ENCODE peak calls at places on chromosome 17, in ten cellular contexts. T, X, B, Y, N, R, V, C, H and M are unnamed samples.

GRCh38 chr17:77315010-77315409 is 174.2 kb downstream of the SEC14L1 start:
- DNase-seq in T (no peak), X (no peak), B (no peak), Y (no peak), N (no peak), R (peak), V (no peak), C (no peak), H (no peak), M (no peak)

GRCh38 chr17:81898885-81899284 is 3.2 kb upstream of the NPB start:
- DNase-seq in T (no peak), X (no peak), B (no peak), Y (no peak), N (no peak), R (no peak), V (no peak), C (no peak), H (no peak), M (no peak)

GRCh38 chr17:59416184-59416583 is 84.7 kb downstream of the YPEL2 start:
- DNase-seq in T (no peak), X (no peak), B (no peak), Y (no peak), N (no peak), R (no peak), V (no peak), C (no peak), H (no peak), M (no peak)

GRCh38 chr17:35645923-35646322 is 58.8 kb downstream of the AP2B1 start:
- DNase-seq in T (no peak), X (no peak), B (no peak), Y (no peak), N (no peak), R (no peak), V (no peak), C (no peak), H (no peak), M (peak)

GRCh38 chr17:60386475-60387058 is 5.4 kb downstream of the USP32 start:
- DNase-seq in T (no peak), X (no peak), B (no peak), Y (no peak), N (no peak), R (no peak), V (no peak), C (no peak), H (no peak), M (peak)

GRCh38 chr17:77279448-77280303 is 138.9 kb downstream of the SEC14L1 start:
- DNase-seq in T (no peak), X (peak), B (no peak), Y (no peak), N (peak), R (no peak), V (no peak), C (no peak), H (peak), M (peak)

GRCh38 chr17:19501219-19501618 is 32.4 kb upstream of the SLC47A1 start:
- DNase-seq in T (no peak), X (no peak), B (no peak), Y (no peak), N (no peak), R (peak), V (no peak), C (no peak), H (no peak), M (no peak)

GRCh38 chr17:56009795-56010715 is 143.2 kb upstream of the ANKFN1 start:
- DNase-seq in T (peak), X (no peak), B (no peak), Y (no peak), N (no peak), R (no peak), V (no peak), C (no peak), H (no peak), M (no peak)

GRCh38 chr17:48724241-48725004 is 1.4 kb downstream of the PRAC2 start:
- DNase-seq in T (peak), X (peak), B (peak), Y (no peak), N (peak), R (peak), V (peak), C (peak), H (peak), M (peak)

GRCh38 chr17:76002100-76002499 is 1.4 kb downstream of the CDK3 start:
- DNase-seq in T (no peak), X (no peak), B (no peak), Y (no peak), N (no peak), R (no peak), V (no peak), C (no peak), H (no peak), M (no peak)

GRCh38 chr17:49889500-49889899 is 41.6 kb upstream of the TAC4 start:
- DNase-seq in T (no peak), X (no peak), B (no peak), Y (no peak), N (no peak), R (no peak), V (no peak), C (no peak), H (no peak), M (no peak)

GRCh38 chr17:57899391-57899790 is 49.5 kb upstream of the MRPS23 start:
- DNase-seq in T (peak), X (peak), B (no peak), Y (no peak), N (no peak), R (no peak), V (no peak), C (no peak), H (no peak), M (peak)

GRCh38 chr17:8745586-8746500 is 1.2 kb upstream of the CCDC42 start:
- DNase-seq in T (peak), X (peak), B (peak), Y (no peak), N (peak), R (peak), V (peak), C (no peak), H (peak), M (peak)

GRCh38 chr17:77145635-77146632 is 5.2 kb downstream of the SEC14L1 start:
- DNase-seq in T (peak), X (peak), B (peak), Y (no peak), N (peak), R (peak), V (no peak), C (no peak), H (peak), M (peak)

GRCh38 chr17:43755389-43755875 is 3.2 kb downstream of the SOST start:
- DNase-seq in T (no peak), X (peak), B (no peak), Y (no peak), N (peak), R (peak), V (no peak), C (no peak), H (no peak), M (no peak)

GRCh38 chr17:21361020-21361809 is 14.9 kb upstream of the KCNJ12 start:
- DNase-seq in T (no peak), X (no peak), B (no peak), Y (no peak), N (no peak), R (no peak), V (no peak), C (no peak), H (no peak), M (no peak)

GRCh38 chr17:49486012-49486641 is 9.0 kb upstream of the NGFR start:
- DNase-seq in T (peak), X (no peak), B (no peak), Y (no peak), N (no peak), R (no peak), V (no peak), C (no peak), H (no peak), M (no peak)

DNA sequence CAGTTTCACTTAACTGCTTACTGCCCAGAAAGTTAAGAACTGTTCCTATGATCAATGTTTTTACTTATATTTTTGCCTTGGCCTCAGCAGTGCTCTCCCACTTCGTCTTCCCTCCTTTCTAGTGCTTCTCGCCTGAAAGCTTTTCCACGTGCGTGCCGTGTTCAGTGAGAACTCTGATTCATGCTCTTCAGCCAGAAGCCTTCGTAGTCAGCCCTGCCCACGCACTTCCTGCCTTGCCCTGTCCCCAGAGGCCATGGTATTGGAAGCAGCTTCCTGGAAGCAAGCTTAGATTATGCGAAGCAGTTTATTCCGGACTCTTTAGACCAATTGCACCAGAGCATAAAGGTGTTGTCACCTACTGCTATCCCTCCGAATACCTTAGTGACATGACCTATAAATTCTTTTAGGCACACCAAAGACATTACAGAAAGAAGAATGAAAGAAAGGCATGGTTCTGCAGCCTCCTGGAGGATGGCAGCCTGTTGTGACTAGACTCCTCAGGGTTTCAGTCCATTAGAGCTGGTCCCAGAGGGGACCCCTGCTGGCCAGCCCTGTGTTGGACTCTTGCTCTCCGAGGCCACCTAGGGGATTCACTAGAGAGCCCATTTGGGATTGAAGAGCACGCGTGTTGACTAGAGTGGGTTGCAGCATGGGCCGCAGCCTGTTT is 105.2 kb downstream of the RPTOR start:
- DNase-seq in T (peak), X (peak), B (no peak), Y (peak), N (peak), R (no peak), V (peak), C (peak), H (no peak), M (peak)
- TF ChIP-seq CTCF in T (no peak), X (peak), B (peak), Y (peak), N (peak), R (no peak), V (peak), C (peak), H (no peak), M (peak)

DNA sequence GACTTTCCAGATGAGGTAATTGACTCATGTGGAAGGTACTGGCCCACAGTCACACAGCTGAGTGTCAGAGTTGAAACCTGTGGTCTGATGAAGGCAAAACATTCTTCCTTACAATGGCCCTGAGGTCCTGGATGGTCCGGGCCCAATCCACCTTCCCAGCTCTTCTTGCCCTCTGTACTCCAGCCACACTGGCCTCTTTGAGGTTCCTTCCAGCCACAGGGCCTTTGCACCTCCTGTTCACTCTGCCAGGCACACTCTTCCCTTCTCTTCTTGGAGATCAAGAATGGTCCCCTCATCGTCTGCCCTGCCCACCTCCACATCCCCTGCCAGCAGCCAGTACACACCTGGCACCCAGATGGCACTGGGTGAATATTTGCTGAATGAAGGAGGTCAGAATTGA is 6.5 kb upstream of the PEMT start:
- DNase-seq in T (no peak), X (no peak), B (no peak), Y (no peak), N (no peak), R (no peak), V (no peak), C (no peak), H (no peak), M (no peak)
- H3K4me3 ChIP-seq in T (no peak), X (no peak), B (no peak), Y (no peak), N (no peak), R (no peak), V (no peak), C (no peak), H (no peak), M (no peak)

GRCh38 chr17:7503521-7503920 is 19.4 kb downstream of the POLR2A start:
- DNase-seq in T (no peak), X (no peak), B (no peak), Y (no peak), N (no peak), R (peak), V (no peak), C (no peak), H (no peak), M (no peak)

GRCh38 chr17:7501729-7502128 is 17.6 kb downstream of the POLR2A start:
- DNase-seq in T (no peak), X (no peak), B (no peak), Y (no peak), N (no peak), R (peak), V (no peak), C (no peak), H (no peak), M (no peak)

GRCh38 chr17:7502171-7502847 is 18.1 kb downstream of the POLR2A start:
- DNase-seq in T (no peak), X (no peak), B (no peak), Y (no peak), N (no peak), R (peak), V (no peak), C (no peak), H (no peak), M (no peak)

GRCh38 chr17:7499161-7499560 is 15.0 kb downstream of the POLR2A start:
- DNase-seq in T (no peak), X (no peak), B (no peak), Y (no peak), N (no peak), R (no peak), V (no peak), C (no peak), H (no peak), M (no peak)

GRCh38 chr17:7502987-7503386 is 18.8 kb downstream of the POLR2A start:
- DNase-seq in T (no peak), X (no peak), B (no peak), Y (no peak), N (no peak), R (peak), V (no peak), C (no peak), H (no peak), M (no peak)
- TF ChIP-seq CTCF in T (no peak), X (peak), B (peak), Y (peak), N (peak), R (no peak), V (peak), C (peak), H (no peak), M (no peak)

GRCh38 chr17:51630101-51630671 is 369.8 kb downstream of the UTP18 start:
- DNase-seq in T (peak), X (no peak), B (peak), Y (no peak), N (no peak), R (no peak), V (no peak), C (no peak), H (no peak), M (no peak)

GRCh38 chr17:51627776-51628175 is 367.4 kb downstream of the UTP18 start:
- DNase-seq in T (no peak), X (no peak), B (no peak), Y (no peak), N (no peak), R (no peak), V (no peak), C (no peak), H (no peak), M (no peak)

DNA sequence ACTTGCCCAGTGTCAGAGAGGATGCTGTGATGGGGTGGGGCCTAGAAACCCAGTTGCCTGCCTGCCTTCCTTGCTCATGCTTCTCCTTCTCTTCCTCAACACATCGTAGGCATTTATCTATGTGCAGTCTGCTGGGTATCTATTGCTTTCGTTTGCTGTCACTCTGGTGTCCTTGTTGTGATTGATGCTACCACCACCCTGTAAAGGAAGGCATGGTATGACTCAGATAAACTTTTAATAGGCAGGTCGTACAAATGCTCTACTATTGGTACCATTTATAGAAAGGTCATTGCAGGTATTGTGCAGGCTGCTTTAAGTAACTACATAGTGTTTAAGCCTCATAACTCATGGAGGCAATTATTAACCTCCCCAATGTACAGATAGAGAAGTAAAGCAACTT is 368.9 kb downstream of the UTP18 start:
- DNase-seq in T (no peak), X (no peak), B (no peak), Y (no peak), N (no peak), R (no peak), V (no peak), C (no peak), H (no peak), M (no peak)
- H3K4me3 ChIP-seq in T (no peak), X (no peak), B (no peak), Y (no peak), N (no peak), R (no peak), V (no peak), C (no peak), H (no peak), M (no peak)

GRCh38 chr17:30565073-30565935 is 88.1 kb downstream of the GOSR1 start:
- DNase-seq in T (no peak), X (no peak), B (no peak), Y (no peak), N (peak), R (no peak), V (no peak), C (no peak), H (no peak), M (no peak)
- TF ChIP-seq CTCF in T (no peak), X (no peak), B (no peak), Y (peak), N (peak), R (no peak), V (no peak), C (no peak), H (no peak), M (no peak)

GRCh38 chr17:42288985-42289862 is 926 bp downstream of the STAT5A start:
- DNase-seq in T (peak), X (no peak), B (no peak), Y (no peak), N (no peak), R (peak), V (no peak), C (no peak), H (peak), M (no peak)

GRCh38 chr17:42290577-42290976 is 2.3 kb downstream of the STAT5A start:
- DNase-seq in T (peak), X (no peak), B (no peak), Y (no peak), N (no peak), R (peak), V (no peak), C (no peak), H (no peak), M (no peak)

GRCh38 chr17:42291136-42291535 is 2.8 kb downstream of the STAT5A start:
- DNase-seq in T (peak), X (no peak), B (no peak), Y (no peak), N (no peak), R (peak), V (no peak), C (no peak), H (no peak), M (no peak)

GRCh38 chr17:42288078-42288984 is at the start of gene STAT5A:
- DNase-seq in T (peak), X (peak), B (peak), Y (no peak), N (peak), R (peak), V (peak), C (peak), H (peak), M (peak)

DNA sequence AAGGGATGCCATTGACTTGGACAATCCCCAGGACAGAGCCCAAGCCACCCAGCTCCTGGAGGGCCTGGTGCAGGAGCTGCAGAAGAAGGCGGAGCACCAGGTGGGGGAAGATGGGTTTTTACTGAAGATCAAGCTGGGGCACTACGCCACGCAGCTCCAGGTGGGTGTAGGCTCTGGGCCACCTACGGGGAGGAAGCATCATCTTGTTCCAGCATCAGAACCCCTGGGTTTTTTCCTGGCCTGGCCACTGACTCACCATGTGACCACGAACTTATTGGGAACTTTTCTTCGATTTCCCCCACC is 1.5 kb downstream of the STAT5A start:
- DNase-seq in T (peak), X (no peak), B (no peak), Y (no peak), N (no peak), R (peak), V (no peak), C (no peak), H (no peak), M (no peak)
- H3K4me3 ChIP-seq in T (peak), X (no peak), B (no peak), Y (no peak), N (no peak), R (no peak), V (no peak), C (no peak), H (peak), M (no peak)

GRCh38 chr17:28810437-28810836 is 32.2 kb downstream of the FAM222B start:
- DNase-seq in T (no peak), X (no peak), B (no peak), Y (no peak), N (no peak), R (no peak), V (no peak), C (no peak), H (no peak), M (no peak)

GRCh38 chr17:28812980-28813377 is 29.6 kb downstream of the FAM222B start:
- DNase-seq in T (no peak), X (no peak), B (no peak), Y (peak), N (peak), R (no peak), V (no peak), C (no peak), H (no peak), M (peak)

GRCh38 chr17:28812136-28812979 is 30.2 kb downstream of the FAM222B start:
- DNase-seq in T (peak), X (peak), B (peak), Y (peak), N (peak), R (peak), V (peak), C (peak), H (peak), M (peak)

GRCh38 chr17:28807925-28808641 is 34.5 kb downstream of the FAM222B start:
- DNase-seq in T (peak), X (peak), B (peak), Y (peak), N (peak), R (no peak), V (peak), C (no peak), H (no peak), M (peak)

DNA sequence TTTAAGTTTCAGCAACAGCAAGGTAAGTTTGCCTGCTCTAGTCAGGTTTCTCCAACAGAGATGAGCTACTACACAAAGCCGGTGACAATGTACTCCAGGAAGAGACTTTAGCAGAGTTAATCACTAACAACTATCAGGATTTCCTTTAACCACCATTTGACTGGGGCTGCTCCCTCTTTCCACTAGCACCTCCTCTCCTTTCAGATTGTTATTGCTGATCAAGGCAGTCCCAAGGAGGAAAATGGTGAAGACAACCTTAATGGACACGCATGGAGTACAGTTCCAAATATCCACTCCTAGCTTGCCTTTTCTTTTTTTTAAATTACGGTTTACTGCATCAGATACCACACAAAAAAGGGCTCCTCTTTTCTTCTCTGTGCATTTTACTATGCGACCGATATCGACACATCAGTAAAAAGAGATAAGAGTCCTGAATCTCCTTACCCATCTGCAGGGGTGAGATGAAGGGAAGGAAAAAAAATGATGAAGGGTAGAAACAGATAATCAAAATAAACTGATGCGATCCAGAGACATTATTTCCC is 30.9 kb downstream of the FAM222B start:
- DNase-seq in T (no peak), X (peak), B (peak), Y (no peak), N (peak), R (peak), V (peak), C (no peak), H (peak), M (peak)
- TF ChIP-seq CTCF in T (no peak), X (no peak), B (no peak), Y (no peak), N (no peak), R (no peak), V (no peak), C (peak), H (no peak), M (no peak)